ENCODE peak calls at places on chromosomes 7 and 10, in five cellular contexts. One of them, this sample, is unnamed. For H3K4me1, the result is how much of the 10 kb centered on the place peaks cover.

GRCh38 chr10:117162093-117163021 is 24.3 kb upstream of the VAX1 start:
- DNase-seq in astrocyte: no peak
- DNase-seq in mammary epithelial cell: no peak
- DNase-seq in kidney: no peak
- DNase-seq in neural progenitor cell: no peak
- DNase-seq in this sample: no peak

GRCh38 chr10:21990449-21990848 is 13.1 kb downstream of the DNAJC1 start:
- DNase-seq in kidney: no peak
- DNase-seq in astrocyte: no peak
- DNase-seq in mammary epithelial cell: no peak
- DNase-seq in neural progenitor cell: no peak
- DNase-seq in this sample: no peak

GRCh38 chr10:33291053-33291592 is 43.3 kb downstream of the NRP1 start:
- DNase-seq in astrocyte: peak
- DNase-seq in kidney: no peak
- DNase-seq in mammary epithelial cell: peak
- DNase-seq in neural progenitor cell: no peak
- DNase-seq in this sample: no peak

GRCh38 chr7:19747740-19748339 is 25.6 kb downstream of the TMEM196 start:
- DNase-seq in mammary epithelial cell: peak
- DNase-seq in neural progenitor cell: peak
- DNase-seq in astrocyte: peak
- DNase-seq in kidney: no peak
- DNase-seq in this sample: peak

GRCh38 chr7:3897430-3898385 is 596.7 kb downstream of the SDK1 start:
- DNase-seq in mammary epithelial cell: peak
- DNase-seq in kidney: no peak
- DNase-seq in neural progenitor cell: peak
- DNase-seq in astrocyte: peak
- DNase-seq in this sample: peak

GRCh38 chr7:2666588-2667250 is 21.3 kb upstream of the AMZ1 start:
- DNase-seq in neural progenitor cell: no peak
- DNase-seq in mammary epithelial cell: no peak
- DNase-seq in kidney: no peak
- DNase-seq in astrocyte: no peak
- DNase-seq in this sample: no peak

GRCh38 chr7:157819517-157819807 is 482.7 kb downstream of the DNAJB6 start:
- DNase-seq in astrocyte: no peak
- DNase-seq in kidney: peak
- DNase-seq in mammary epithelial cell: no peak
- DNase-seq in neural progenitor cell: no peak
- DNase-seq in this sample: no peak

GRCh38 chr7:28410628-28411578 is 1.4 kb upstream of the CREB5 start:
- DNase-seq in astrocyte: peak
- DNase-seq in neural progenitor cell: peak
- DNase-seq in mammary epithelial cell: peak
- DNase-seq in kidney: peak
- DNase-seq in this sample: no peak

GRCh38 chr7:71131256-71131752 is 640 bp upstream of the GALNT17 start:
- DNase-seq in mammary epithelial cell: peak
- DNase-seq in astrocyte: peak
- DNase-seq in neural progenitor cell: peak
- DNase-seq in kidney: peak
- DNase-seq in this sample: peak
- H3K4me3 ChIP-seq in mammary epithelial cell: no peak
- H3K4me3 ChIP-seq in astrocyte: peak
- H3K4me3 ChIP-seq in neural progenitor cell: peak
- H3K4me3 ChIP-seq in kidney: no peak
- H3K4me3 ChIP-seq in this sample: peak

DNA sequence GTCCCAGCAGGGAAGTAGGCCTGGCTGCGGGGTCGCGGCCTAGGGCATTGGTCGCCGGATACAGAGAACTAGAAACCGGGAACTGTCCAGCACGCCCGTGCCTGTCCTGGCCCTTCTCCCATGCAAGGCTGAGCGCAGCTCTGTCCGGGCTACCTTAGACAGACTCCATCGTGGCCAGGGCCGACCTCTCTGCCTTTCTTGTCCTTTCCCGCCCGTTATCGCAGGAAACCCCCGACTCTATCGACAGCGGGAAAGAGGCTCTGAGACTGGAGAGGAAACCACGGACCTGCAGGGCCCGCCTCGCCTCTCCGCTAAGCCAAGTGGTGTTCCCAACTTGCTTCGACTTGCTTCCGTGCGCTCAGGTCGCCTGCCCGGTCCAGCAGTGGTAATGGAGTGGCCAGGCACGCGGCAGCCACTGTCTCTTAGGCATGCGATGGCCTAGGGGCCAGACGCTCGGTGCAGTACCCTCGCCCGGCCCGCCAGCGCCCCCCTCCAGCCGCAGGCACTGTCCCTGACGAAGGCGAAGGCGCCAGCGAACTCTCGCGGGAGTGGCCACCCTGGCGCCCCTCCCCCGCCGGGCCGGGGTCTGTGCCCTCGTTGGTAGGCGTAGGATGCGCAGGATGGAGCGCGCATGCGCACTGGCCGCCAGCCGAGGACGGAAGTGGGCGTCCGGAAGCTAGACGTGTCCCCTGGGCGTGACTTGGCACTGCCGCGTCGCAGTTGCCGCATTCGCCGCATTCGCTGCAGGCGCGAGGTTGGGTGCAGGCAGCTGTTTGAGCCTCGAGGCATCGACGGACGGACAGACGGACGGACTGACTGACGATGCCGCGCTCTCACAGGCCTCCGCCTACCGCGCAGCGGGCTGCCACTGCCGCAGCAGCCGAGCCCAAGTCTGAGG is 54.4 kb downstream of the MCMBP start:
- DNase-seq in mammary epithelial cell: no peak
- DNase-seq in neural progenitor cell: peak
- DNase-seq in astrocyte: peak
- DNase-seq in kidney: peak
- DNase-seq in this sample: no peak
- H3K9ac ChIP-seq in mammary epithelial cell: no peak
- H3K9ac ChIP-seq in neural progenitor cell: no peak
- H3K9ac ChIP-seq in astrocyte: peak
- H3K9ac ChIP-seq in kidney: no peak
- H3K9ac ChIP-seq in this sample: no peak

GRCh38 chr7:27130540-27131389 is at the start of gene HOXA4:
- DNase-seq in neural progenitor cell: peak
- DNase-seq in mammary epithelial cell: peak
- DNase-seq in kidney: peak
- DNase-seq in astrocyte: peak
- DNase-seq in this sample: no peak
- H3K4me1 ChIP-seq in neural progenitor cell: under half
- H3K4me1 ChIP-seq in mammary epithelial cell: under half
- H3K4me1 ChIP-seq in kidney: under half
- H3K4me1 ChIP-seq in astrocyte: under half
- H3K4me1 ChIP-seq in this sample: under half

GRCh38 chr10:100349672-100350071 is 2.6 kb downstream of the SCD start:
- DNase-seq in neural progenitor cell: no peak
- DNase-seq in mammary epithelial cell: no peak
- DNase-seq in astrocyte: no peak
- DNase-seq in kidney: no peak
- DNase-seq in this sample: no peak
- H3K4me3 ChIP-seq in neural progenitor cell: peak
- H3K4me3 ChIP-seq in mammary epithelial cell: peak
- H3K4me3 ChIP-seq in astrocyte: peak
- H3K4me3 ChIP-seq in kidney: no peak
- H3K4me3 ChIP-seq in this sample: peak

DNA sequence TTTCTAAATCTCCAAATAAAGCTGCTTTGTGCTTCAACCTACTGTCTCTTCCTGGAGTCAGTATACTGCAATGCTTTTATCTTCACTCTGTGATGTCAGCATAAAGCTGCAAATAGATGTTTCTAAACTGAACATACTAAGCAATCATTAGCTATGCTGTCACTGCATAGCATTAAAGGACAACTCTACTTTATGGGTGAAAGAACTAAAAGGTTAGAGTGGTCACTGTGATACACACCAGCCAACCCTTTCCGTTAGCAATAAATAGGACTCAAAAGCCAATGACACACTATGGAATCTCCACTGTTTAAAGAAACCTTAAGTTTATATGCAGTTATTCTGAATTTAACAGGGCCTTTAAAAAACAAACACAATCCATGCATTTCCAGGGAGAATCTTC is 1.8 kb downstream of the CCDC186 start:
- DNase-seq in astrocyte: peak
- DNase-seq in mammary epithelial cell: no peak
- DNase-seq in neural progenitor cell: no peak
- DNase-seq in kidney: no peak
- DNase-seq in this sample: no peak
- H3K9ac ChIP-seq in astrocyte: peak
- H3K9ac ChIP-seq in mammary epithelial cell: peak
- H3K9ac ChIP-seq in neural progenitor cell: no peak
- H3K9ac ChIP-seq in kidney: peak
- H3K9ac ChIP-seq in this sample: peak

GRCh38 chr7:953547-954327 is 743 bp downstream of the ADAP1 start:
- DNase-seq in astrocyte: peak
- DNase-seq in kidney: peak
- DNase-seq in neural progenitor cell: peak
- DNase-seq in mammary epithelial cell: peak
- DNase-seq in this sample: no peak

GRCh38 chr7:957418-958220 is 3.1 kb upstream of the ADAP1 start:
- DNase-seq in kidney: peak
- DNase-seq in mammary epithelial cell: no peak
- DNase-seq in astrocyte: no peak
- DNase-seq in neural progenitor cell: peak
- DNase-seq in this sample: no peak

GRCh38 chr7:954330-955238 is at the start of gene ADAP1:
- DNase-seq in neural progenitor cell: peak
- DNase-seq in kidney: peak
- DNase-seq in mammary epithelial cell: peak
- DNase-seq in astrocyte: peak
- DNase-seq in this sample: no peak

GRCh38 chr7:958221-959200 is 4.0 kb upstream of the ADAP1 start:
- DNase-seq in kidney: peak
- DNase-seq in neural progenitor cell: peak
- DNase-seq in mammary epithelial cell: no peak
- DNase-seq in astrocyte: no peak
- DNase-seq in this sample: no peak

GRCh38 chr7:956031-956430 is 1.6 kb upstream of the ADAP1 start:
- DNase-seq in mammary epithelial cell: no peak
- DNase-seq in astrocyte: no peak
- DNase-seq in neural progenitor cell: no peak
- DNase-seq in kidney: peak
- DNase-seq in this sample: no peak
- H3K4me1 ChIP-seq in mammary epithelial cell: under half
- H3K4me1 ChIP-seq in astrocyte: under half
- H3K4me1 ChIP-seq in neural progenitor cell: under half
- H3K4me1 ChIP-seq in kidney: under half
- H3K4me1 ChIP-seq in this sample: under half

GRCh38 chr10:60733826-60734225 is 44.5 kb upstream of the CDK1 start:
- DNase-seq in kidney: no peak
- DNase-seq in neural progenitor cell: no peak
- DNase-seq in mammary epithelial cell: peak
- DNase-seq in astrocyte: no peak
- DNase-seq in this sample: no peak
- H3K4me3 ChIP-seq in kidney: peak
- H3K4me3 ChIP-seq in neural progenitor cell: peak
- H3K4me3 ChIP-seq in mammary epithelial cell: peak
- H3K4me3 ChIP-seq in astrocyte: no peak
- H3K4me3 ChIP-seq in this sample: no peak